ENCODE peak calls at places on chromosome X, in four cellular contexts. Y is coronary artery, Z is choroid plexus epithelial cell, K is Calu3. T is an unnamed sample.

GRCh38 chrX:71191253-71191652 is 31.8 kb upstream of the GJB1 start:
- DNase-seq in Y (no peak), K (no peak), Z (no peak), T (no peak)

GRCh38 chrX:37078434-37078703 is 70.2 kb downstream of the FAM47C start:
- DNase-seq in K (no peak), Y (no peak), Z (no peak), T (no peak)

GRCh38 chrX:23901805-23902204 is 5.9 kb downstream of the APOO start:
- DNase-seq in K (peak), Y (no peak), Z (peak), T (no peak)

GRCh38 chrX:151984328-151984727 is 9.9 kb upstream of the GABRE start:
- DNase-seq in Z (peak), Y (no peak), K (peak), T (no peak)

GRCh38 chrX:16869393-16870094 is 618 bp downstream of the RBBP7 start:
- DNase-seq in Z (no peak), K (peak), Y (no peak), T (no peak)

GRCh38 chrX:136555694-136556093 is 23.7 kb downstream of the VGLL1 start:
- DNase-seq in Z (no peak), K (no peak), Y (no peak), T (no peak)

GRCh38 chrX:154738013-154738738 is 12.7 kb downstream of the GAB3 start:
- DNase-seq in Z (peak), K (peak), Y (no peak), T (no peak)

GRCh38 chrX:56813318-56813837 is 84.3 kb downstream of the NBDY start:
- DNase-seq in Z (peak), Y (peak), K (no peak), T (no peak)

GRCh38 chrX:24870143-24870542 is 145.6 kb downstream of the ARX start:
- DNase-seq in K (no peak), Y (no peak), Z (peak), T (no peak)

GRCh38 chrX:130079824-130080406 is 30.4 kb downstream of the ELF4 start:
- DNase-seq in Z (peak), K (peak), Y (no peak), T (no peak)

GRCh38 chrX:130224810-130225209 is 43.9 kb downstream of the ZNF280C start:
- DNase-seq in Y (no peak), Z (peak), K (no peak), T (no peak)

GRCh38 chrX:109585488-109585887 is 39.5 kb downstream of the KCNE5 start:
- DNase-seq in K (no peak), Z (no peak), Y (no peak), T (no peak)

GRCh38 chrX:124388562-124388961 is 42.2 kb downstream of the SH2D1A start:
- DNase-seq in Y (no peak), K (peak), Z (peak), T (no peak)

GRCh38 chrX:46715521-46715920 is 43.4 kb downstream of the SLC9A7 start:
- DNase-seq in Y (no peak), K (no peak), Z (no peak), T (no peak)

GRCh38 chrX:12076046-12076445 is 62.2 kb upstream of the FRMPD4 start:
- DNase-seq in K (peak), Y (no peak), Z (peak), T (no peak)

GRCh38 chrX:72027024-72027913 is 104.4 kb downstream of the RTL5 start:
- DNase-seq in K (no peak), Y (peak), Z (no peak), T (no peak)

GRCh38 chrX:102720237-102721168 is at the start of gene GPRASP3:
- DNase-seq in K (peak), Z (peak), Y (no peak), T (no peak)

GRCh38 chrX:34918091-34918736 is 24.4 kb upstream of the FAM47B start:
- DNase-seq in Z (peak), K (no peak), Y (no peak), T (no peak)

GRCh38 chrX:154051210-154051810 is 31.6 kb upstream of the IRAK1 start:
- DNase-seq in Y (no peak), Z (peak), K (peak), T (no peak)

GRCh38 chrX:136227948-136228584 is 23.1 kb downstream of the MAP7D3 start:
- DNase-seq in Y (no peak), Z (no peak), K (no peak), T (no peak)

GRCh38 chrX:33434256-33435092 is 223.1 kb upstream of the DMD start:
- DNase-seq in Z (peak), K (peak), Y (no peak), T (no peak)

GRCh38 chrX:2502668-2503519 is 2.1 kb upstream of the DHRSX start:
- DNase-seq in Y (peak), Z (peak), K (no peak), T (no peak)

DNA sequence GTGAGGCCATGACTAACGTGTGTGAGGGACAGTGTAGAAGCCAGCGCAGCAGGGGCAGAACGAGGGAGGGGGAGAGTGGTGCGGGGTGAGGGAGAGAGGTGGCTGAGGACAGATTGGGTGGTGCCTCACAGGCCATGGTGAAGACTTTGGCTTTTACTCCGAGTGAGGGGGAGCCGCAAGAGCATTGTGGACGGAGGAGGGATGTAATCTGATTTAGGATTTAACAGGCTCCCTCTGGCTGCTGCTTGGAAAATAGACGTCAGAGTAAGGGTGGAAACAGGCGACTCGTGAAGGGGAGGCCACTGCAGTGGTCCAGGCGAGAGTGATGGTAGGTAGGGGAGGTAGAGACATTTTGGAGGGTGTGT is 13.0 kb downstream of the PPP1R3F start:
- DNase-seq in Z (peak), K (no peak), Y (no peak), T (no peak)
- TF ChIP-seq CTCF in Z (peak), K (no peak), Y (no peak), T (peak)

GRCh38 chrX:47958943-47959342 is 44.8 kb downstream of the ZNF182 start:
- DNase-seq in K (no peak), Z (peak), Y (no peak), T (no peak)
- TF ChIP-seq CTCF in K (no peak), Z (peak), Y (no peak), T (peak)

DNA sequence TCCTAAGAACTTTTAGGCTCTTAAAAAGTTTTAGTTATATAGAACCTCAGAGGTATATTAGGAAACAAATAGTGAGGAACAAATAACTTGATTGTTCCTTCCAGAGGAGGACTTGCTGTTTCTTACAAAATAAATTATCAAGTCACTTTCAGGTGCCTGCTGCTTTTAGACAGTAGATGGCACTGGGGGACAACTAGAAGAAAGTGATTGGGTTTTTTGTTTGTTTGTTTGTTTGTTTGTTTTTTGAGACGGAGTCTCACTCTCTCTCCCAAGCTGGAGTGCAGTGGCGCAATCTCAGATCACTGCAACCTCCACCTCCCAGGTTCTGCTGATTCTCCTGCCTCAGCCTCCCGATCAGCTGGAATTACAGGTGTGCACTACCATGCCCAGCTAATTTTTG is 35.4 kb upstream of the CDKL5 start:
- DNase-seq in Y (no peak), K (no peak), Z (no peak), T (no peak)
- TF ChIP-seq CTCF in Y (no peak), K (no peak), Z (no peak), T (no peak)

DNA sequence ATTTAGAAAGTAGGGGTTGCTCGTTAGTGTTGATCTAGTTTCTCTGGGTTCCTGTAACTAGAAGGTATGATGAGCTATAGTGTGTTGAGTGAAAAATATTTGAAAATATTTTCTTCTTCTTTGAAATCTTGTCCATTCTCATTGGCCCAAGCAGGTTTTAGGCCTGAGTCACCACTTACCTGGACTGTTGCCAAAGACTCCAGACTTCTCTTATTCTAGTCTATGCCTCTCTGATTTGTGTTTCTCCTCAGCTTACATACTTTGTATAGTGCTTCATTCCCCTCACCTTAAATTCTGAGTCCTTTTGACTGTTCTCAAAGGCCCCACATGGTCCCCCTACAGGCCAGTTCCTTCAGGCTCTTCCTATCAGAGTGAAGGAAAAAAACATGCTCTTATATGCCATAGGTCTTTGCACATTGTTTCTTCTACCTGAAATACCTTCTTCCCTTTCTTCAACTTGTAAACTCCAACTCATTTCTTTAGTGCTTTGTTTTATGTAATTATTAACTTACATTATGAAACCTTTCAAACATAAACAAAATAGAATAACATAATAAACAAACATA is 258.2 kb downstream of the PPP1R2C start:
- DNase-seq in K (peak), Z (peak), Y (no peak), T (no peak)
- TF ChIP-seq CTCF in K (no peak), Z (peak), Y (no peak), T (peak)

GRCh38 chrX:7706032-7706431 is 136.9 kb upstream of the VCX start:
- DNase-seq in Y (no peak), Z (peak), K (no peak), T (no peak)
- TF ChIP-seq CTCF in Y (no peak), Z (peak), K (no peak), T (peak)